ENCODE peak calls at places on chromosome 9, in seven cellular contexts. One of them, this sample, is unnamed.

GRCh38 chr9:71036501-71036900 is 84.9 kb downstream of the TRPM3 start:
- DNase-seq in fibroblast of the aortic adventitia: peak
- DNase-seq in MCF 10A: peak
- DNase-seq in GM12865: no peak
- DNase-seq in AG04450: no peak
- DNase-seq in GM10248: no peak
- DNase-seq in ovary: no peak
- DNase-seq in this sample: peak

GRCh38 chr9:124884376-124884775 is 22.4 kb downstream of the ARPC5L start:
- DNase-seq in MCF 10A: no peak
- DNase-seq in fibroblast of the aortic adventitia: no peak
- DNase-seq in GM10248: no peak
- DNase-seq in ovary: no peak
- DNase-seq in AG04450: no peak
- DNase-seq in GM12865: no peak
- DNase-seq in this sample: no peak

GRCh38 chr9:134690946-134691694 is 49.5 kb downstream of the COL5A1 start:
- DNase-seq in ovary: no peak
- DNase-seq in MCF 10A: no peak
- DNase-seq in GM10248: no peak
- DNase-seq in fibroblast of the aortic adventitia: no peak
- DNase-seq in GM12865: no peak
- DNase-seq in AG04450: no peak
- DNase-seq in this sample: no peak

GRCh38 chr9:114122152-114122615 is 23.1 kb upstream of the KIF12 start:
- DNase-seq in AG04450: no peak
- DNase-seq in fibroblast of the aortic adventitia: no peak
- DNase-seq in ovary: no peak
- DNase-seq in MCF 10A: no peak
- DNase-seq in GM10248: no peak
- DNase-seq in GM12865: no peak
- DNase-seq in this sample: no peak

GRCh38 chr9:129442791-129443511 is 177.9 kb downstream of the C9orf50 start:
- DNase-seq in ovary: no peak
- DNase-seq in fibroblast of the aortic adventitia: no peak
- DNase-seq in GM12865: no peak
- DNase-seq in AG04450: no peak
- DNase-seq in GM10248: no peak
- DNase-seq in MCF 10A: no peak
- DNase-seq in this sample: no peak

GRCh38 chr9:4844031-4844430 is 51.3 kb downstream of the RCL1 start:
- DNase-seq in GM10248: no peak
- DNase-seq in MCF 10A: no peak
- DNase-seq in ovary: no peak
- DNase-seq in AG04450: no peak
- DNase-seq in fibroblast of the aortic adventitia: no peak
- DNase-seq in GM12865: no peak
- DNase-seq in this sample: no peak

GRCh38 chr9:100317706-100318105 is 35.0 kb downstream of the TEX10 start:
- DNase-seq in GM10248: no peak
- DNase-seq in AG04450: no peak
- DNase-seq in ovary: no peak
- DNase-seq in MCF 10A: peak
- DNase-seq in fibroblast of the aortic adventitia: peak
- DNase-seq in GM12865: no peak
- DNase-seq in this sample: no peak

GRCh38 chr9:97567894-97568202 is 65.3 kb downstream of the TSTD2 start:
- DNase-seq in MCF 10A: no peak
- DNase-seq in ovary: no peak
- DNase-seq in GM10248: no peak
- DNase-seq in GM12865: no peak
- DNase-seq in fibroblast of the aortic adventitia: no peak
- DNase-seq in AG04450: no peak
- DNase-seq in this sample: no peak

GRCh38 chr9:108024604-108025003 is 535.0 kb upstream of the KLF4 start:
- DNase-seq in AG04450: no peak
- DNase-seq in fibroblast of the aortic adventitia: no peak
- DNase-seq in GM12865: no peak
- DNase-seq in GM10248: no peak
- DNase-seq in ovary: no peak
- DNase-seq in MCF 10A: no peak
- DNase-seq in this sample: no peak

GRCh38 chr9:90127923-90128322 is 514.7 kb downstream of the DIRAS2 start:
- DNase-seq in GM12865: no peak
- DNase-seq in fibroblast of the aortic adventitia: no peak
- DNase-seq in ovary: no peak
- DNase-seq in GM10248: no peak
- DNase-seq in AG04450: no peak
- DNase-seq in MCF 10A: no peak
- DNase-seq in this sample: no peak

GRCh38 chr9:79572891-79573696 is 1.3 kb downstream of the TLE4 start:
- DNase-seq in GM10248: peak
- DNase-seq in fibroblast of the aortic adventitia: no peak
- DNase-seq in ovary: peak
- DNase-seq in GM12865: peak
- DNase-seq in AG04450: no peak
- DNase-seq in MCF 10A: peak
- DNase-seq in this sample: no peak
- TF ChIP-seq CTCF in GM10248: peak
- TF ChIP-seq CTCF in fibroblast of the aortic adventitia: no peak
- TF ChIP-seq CTCF in ovary: peak
- TF ChIP-seq CTCF in GM12865: no peak
- TF ChIP-seq CTCF in AG04450: no peak
- TF ChIP-seq CTCF in MCF 10A: no peak
- TF ChIP-seq CTCF in this sample: no peak

DNA sequence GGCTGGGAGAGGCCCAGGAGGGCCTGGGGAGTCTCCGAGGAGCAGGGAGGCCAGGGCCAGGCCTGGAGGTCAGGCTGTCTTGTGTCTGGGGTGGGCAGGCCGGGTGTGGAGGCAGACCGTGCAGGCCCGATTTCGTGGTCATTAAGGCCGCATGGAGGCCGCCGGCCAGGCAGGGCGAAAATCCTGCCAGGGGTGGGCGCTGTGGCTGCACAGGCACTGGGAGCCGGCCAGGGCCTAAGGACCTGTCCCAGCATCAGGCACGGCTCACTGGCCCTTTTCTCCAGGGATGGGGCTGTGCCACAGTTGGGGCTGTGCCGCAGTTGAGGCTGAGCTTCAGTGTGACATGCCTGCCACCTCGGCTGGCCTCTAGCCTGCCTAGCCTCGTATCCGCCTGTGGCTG is 35.9 kb downstream of the ASS1 start:
- DNase-seq in ovary: no peak
- DNase-seq in MCF 10A: no peak
- DNase-seq in GM10248: no peak
- DNase-seq in AG04450: no peak
- DNase-seq in GM12865: no peak
- DNase-seq in fibroblast of the aortic adventitia: no peak
- DNase-seq in this sample: no peak
- TF ChIP-seq CTCF in ovary: no peak
- TF ChIP-seq CTCF in MCF 10A: no peak
- TF ChIP-seq CTCF in GM10248: no peak
- TF ChIP-seq CTCF in AG04450: peak
- TF ChIP-seq CTCF in GM12865: no peak
- TF ChIP-seq CTCF in fibroblast of the aortic adventitia: no peak
- TF ChIP-seq CTCF in this sample: no peak

GRCh38 chr9:8553444-8553843 is 753.9 kb upstream of the DMAC1 start:
- DNase-seq in AG04450: no peak
- DNase-seq in GM12865: no peak
- DNase-seq in GM10248: no peak
- DNase-seq in ovary: no peak
- DNase-seq in fibroblast of the aortic adventitia: no peak
- DNase-seq in MCF 10A: peak
- DNase-seq in this sample: no peak
- TF ChIP-seq CTCF in AG04450: no peak
- TF ChIP-seq CTCF in GM12865: no peak
- TF ChIP-seq CTCF in GM10248: no peak
- TF ChIP-seq CTCF in ovary: no peak
- TF ChIP-seq CTCF in fibroblast of the aortic adventitia: no peak
- TF ChIP-seq CTCF in MCF 10A: no peak
- TF ChIP-seq CTCF in this sample: no peak

GRCh38 chr9:87266697-87267096 is 231.0 kb upstream of the DAPK1 start:
- DNase-seq in GM10248: no peak
- DNase-seq in MCF 10A: no peak
- DNase-seq in GM12865: no peak
- DNase-seq in AG04450: no peak
- DNase-seq in fibroblast of the aortic adventitia: no peak
- DNase-seq in ovary: no peak
- DNase-seq in this sample: no peak

GRCh38 chr9:87259543-87259942 is 238.1 kb upstream of the DAPK1 start:
- DNase-seq in MCF 10A: no peak
- DNase-seq in GM10248: peak
- DNase-seq in fibroblast of the aortic adventitia: peak
- DNase-seq in ovary: no peak
- DNase-seq in GM12865: peak
- DNase-seq in AG04450: no peak
- DNase-seq in this sample: no peak

GRCh38 chr9:87267251-87267679 is 230.4 kb upstream of the DAPK1 start:
- DNase-seq in MCF 10A: no peak
- DNase-seq in AG04450: no peak
- DNase-seq in GM10248: no peak
- DNase-seq in GM12865: no peak
- DNase-seq in fibroblast of the aortic adventitia: no peak
- DNase-seq in ovary: no peak
- DNase-seq in this sample: no peak

GRCh38 chr9:87260171-87260570 is 237.5 kb upstream of the DAPK1 start:
- DNase-seq in ovary: no peak
- DNase-seq in GM12865: no peak
- DNase-seq in fibroblast of the aortic adventitia: no peak
- DNase-seq in AG04450: no peak
- DNase-seq in GM10248: no peak
- DNase-seq in MCF 10A: no peak
- DNase-seq in this sample: no peak

DNA sequence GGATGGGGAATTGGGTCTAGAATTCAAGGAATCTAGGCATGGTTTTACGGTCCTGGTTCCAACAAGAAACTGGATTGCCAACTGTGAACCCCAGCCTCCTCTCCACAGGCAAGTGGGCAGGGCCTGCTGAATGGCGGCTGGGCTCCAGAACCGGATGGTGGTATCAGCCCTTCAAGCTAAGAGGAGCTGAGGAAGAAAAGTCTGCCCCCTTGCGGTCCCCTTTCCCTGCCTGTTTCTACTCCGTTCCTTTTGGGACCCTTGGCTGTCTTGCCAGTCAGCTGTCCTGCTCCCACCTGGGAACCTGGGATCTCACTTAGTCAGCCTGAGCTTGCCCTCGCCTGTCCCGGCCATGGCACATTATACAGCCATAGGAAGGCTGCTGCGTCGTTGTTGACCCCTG is 234.4 kb upstream of the DAPK1 start:
- DNase-seq in MCF 10A: no peak
- DNase-seq in fibroblast of the aortic adventitia: no peak
- DNase-seq in GM10248: no peak
- DNase-seq in GM12865: no peak
- DNase-seq in AG04450: no peak
- DNase-seq in ovary: no peak
- DNase-seq in this sample: no peak
- TF ChIP-seq CTCF in MCF 10A: no peak
- TF ChIP-seq CTCF in fibroblast of the aortic adventitia: no peak
- TF ChIP-seq CTCF in GM10248: no peak
- TF ChIP-seq CTCF in GM12865: no peak
- TF ChIP-seq CTCF in AG04450: no peak
- TF ChIP-seq CTCF in ovary: no peak
- TF ChIP-seq CTCF in this sample: no peak